ENCODE peak calls at places on chromosomes 1 and 21, in eight cellular contexts. H is transverse colon, Z is GM23338, L is adrenal gland, D is psoas muscle, C is kidney, G is cardiac muscle cell, O is ovary. N is an unnamed sample.

GRCh38 chr1:239676522-239677273 is 290.3 kb downstream of the CHRM3 start:
- DNase-seq in H (no peak), Z (peak), L (no peak), D (no peak), C (no peak), G (no peak), O (no peak), N (no peak)

GRCh38 chr1:195501118-195501517 is 1107.1 kb downstream of the KCNT2 start:
- DNase-seq in H (no peak), Z (no peak), L (no peak), D (no peak), C (no peak), G (no peak), O (no peak), N (no peak)

GRCh38 chr1:147172168-147173016 is at the start of gene PRKAB2:
- DNase-seq in H (peak), Z (peak), L (peak), D (peak), C (peak), G (peak), O (peak), N (peak)

GRCh38 chr1:41395599-41395956 is 34.3 kb downstream of the FOXO6 start:
- DNase-seq in H (no peak), Z (no peak), L (no peak), D (no peak), C (no peak), G (no peak), O (no peak), N (no peak)

GRCh38 chr21:16633851-16634521 is 878.9 kb upstream of the CXADR start:
- DNase-seq in H (no peak), Z (no peak), L (no peak), D (no peak), C (no peak), G (no peak), O (no peak), N (no peak)

GRCh38 chr1:115430717-115431116 is 92.7 kb upstream of the NGF start:
- DNase-seq in H (no peak), Z (no peak), L (peak), D (peak), C (no peak), G (no peak), O (no peak), N (peak)

GRCh38 chr21:31908106-31909031 is 35.5 kb downstream of the HUNK start:
- DNase-seq in H (peak), Z (peak), L (no peak), D (no peak), C (peak), G (no peak), O (peak), N (no peak)

GRCh38 chr1:22056043-22056442 is 3.5 kb downstream of the CDC42 start:
- DNase-seq in H (no peak), Z (no peak), L (no peak), D (no peak), C (no peak), G (no peak), O (no peak), N (no peak)

GRCh38 chr21:29448766-29449165 is 150.0 kb downstream of the BACH1 start:
- DNase-seq in H (no peak), Z (no peak), L (no peak), D (no peak), C (no peak), G (no peak), O (no peak), N (no peak)

GRCh38 chr1:226604846-226605572 is 56.4 kb downstream of the STUM start:
- DNase-seq in H (no peak), Z (no peak), L (no peak), D (no peak), C (peak), G (no peak), O (no peak), N (no peak)

GRCh38 chr1:226602186-226603029 is 53.8 kb downstream of the STUM start:
- DNase-seq in H (peak), Z (no peak), L (no peak), D (peak), C (peak), G (no peak), O (peak), N (peak)

GRCh38 chr1:226601456-226601855 is 52.9 kb downstream of the STUM start:
- DNase-seq in H (no peak), Z (no peak), L (no peak), D (no peak), C (peak), G (no peak), O (no peak), N (no peak)

GRCh38 chr1:226603976-226604845 is 55.6 kb downstream of the STUM start:
- DNase-seq in H (no peak), Z (peak), L (no peak), D (no peak), C (peak), G (peak), O (no peak), N (no peak)

GRCh38 chr1:226603030-226603960 is 54.7 kb downstream of the STUM start:
- DNase-seq in H (peak), Z (no peak), L (peak), D (peak), C (peak), G (no peak), O (no peak), N (peak)
- H3K4me3 ChIP-seq in H (no peak), Z (no peak), L (no peak), D (peak), C (peak), G (no peak), O (no peak), N (no peak)

GRCh38 chr21:25658427-25658980 is 19.4 kb downstream of the JAM2 start:
- DNase-seq in H (no peak), Z (peak), L (no peak), D (no peak), C (no peak), G (no peak), O (no peak), N (no peak)
- H3K4me3 ChIP-seq in H (no peak), Z (no peak), L (no peak), D (no peak), C (no peak), G (no peak), O (no peak), N (no peak)

GRCh38 chr1:6246497-6247295 is 2.7 kb downstream of the HES3 start:
- DNase-seq in H (peak), Z (peak), L (peak), D (peak), C (peak), G (peak), O (peak), N (peak)
- H3K4me3 ChIP-seq in H (no peak), Z (peak), L (no peak), D (no peak), C (no peak), G (no peak), O (no peak), N (no peak)

DNA sequence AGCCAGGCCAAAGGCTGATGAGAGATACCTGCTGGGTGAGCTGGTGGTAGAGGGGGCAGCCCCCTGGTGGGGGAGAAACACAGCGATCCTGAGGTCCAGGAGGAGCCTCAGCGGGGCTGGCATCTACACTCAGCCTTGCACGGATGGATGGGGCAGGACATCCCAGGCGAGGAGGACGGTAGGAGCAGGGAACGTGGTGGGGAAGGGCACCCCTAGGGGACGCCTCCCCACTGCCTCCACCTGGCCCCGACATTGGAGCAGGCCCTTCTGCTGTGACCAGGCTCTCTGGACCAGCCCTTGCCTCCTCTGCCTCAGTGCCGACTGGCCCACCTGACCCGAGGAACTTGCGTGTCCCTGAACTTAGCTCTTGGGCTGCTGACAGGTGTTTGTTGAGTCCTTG is 6.4 kb upstream of the MMEL1 start:
- DNase-seq in H (no peak), Z (no peak), L (peak), D (no peak), C (peak), G (no peak), O (no peak), N (no peak)
- H3K4me3 ChIP-seq in H (no peak), Z (no peak), L (no peak), D (no peak), C (no peak), G (no peak), O (no peak), N (no peak)

GRCh38 chr1:235631816-235632215 is 17.8 kb downstream of the GNG4 start:
- DNase-seq in H (no peak), Z (no peak), L (no peak), D (no peak), C (no peak), G (no peak), O (no peak), N (no peak)
- H3K4me3 ChIP-seq in H (no peak), Z (no peak), L (no peak), D (no peak), C (no peak), G (no peak), O (no peak), N (no peak)

DNA sequence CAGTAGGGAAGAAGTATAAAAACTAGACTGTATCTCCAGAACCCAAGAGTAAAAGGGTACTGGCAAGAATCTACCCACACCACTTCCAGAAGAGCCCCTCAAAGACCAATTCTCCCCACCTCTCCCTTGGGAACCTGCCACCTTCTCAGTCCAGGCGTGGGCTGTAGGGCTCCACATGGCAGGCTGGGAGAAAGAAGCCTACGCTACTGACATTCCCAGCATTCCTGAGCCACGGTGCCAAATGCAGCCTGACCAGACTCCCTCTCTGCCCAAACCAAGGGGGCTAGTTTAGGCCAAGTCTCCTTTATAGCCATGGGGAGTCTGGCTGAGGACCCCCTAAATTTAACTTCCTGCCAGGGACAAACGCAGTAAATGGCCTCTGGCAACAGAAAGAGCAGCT is 2.0 kb downstream of the UBE2Q1 start:
- DNase-seq in H (no peak), Z (peak), L (no peak), D (no peak), C (no peak), G (peak), O (no peak), N (no peak)
- H3K4me3 ChIP-seq in H (peak), Z (peak), L (peak), D (peak), C (peak), G (peak), O (peak), N (peak)

N was measured in keratinocyte.